ENCODE peak calls at places on chromosomes 1 and 21, in eight cellular contexts. E, X, M, V, H, L, B and Z are unnamed samples.

GRCh38 chr21:31444061-31444460 is 100.0 kb upstream of the TIAM1 start:
- DNase-seq in E (no peak), X (no peak), M (no peak), V (no peak), H (no peak), L (no peak), B (no peak), Z (peak)

GRCh38 chr1:184033711-184034167 is 3.8 kb downstream of the COLGALT2 start:
- DNase-seq in E (no peak), X (no peak), M (peak), V (no peak), H (no peak), L (no peak), B (no peak), Z (peak)

GRCh38 chr1:226404904-226405222 is 3.0 kb downstream of the PARP1 start:
- DNase-seq in E (no peak), X (no peak), M (no peak), V (peak), H (no peak), L (no peak), B (no peak), Z (no peak)

GRCh38 chr21:17730782-17731181 is 88.4 kb downstream of the C21orf91 start:
- DNase-seq in E (no peak), X (no peak), M (no peak), V (no peak), H (no peak), L (no peak), B (no peak), Z (no peak)

GRCh38 chr1:156104065-156104810 is 10.3 kb upstream of the LMNA start:
- DNase-seq in E (peak), X (peak), M (peak), V (peak), H (peak), L (peak), B (peak), Z (peak)

GRCh38 chr1:30880631-30881155 is 27.9 kb downstream of the SDC3 start:
- DNase-seq in E (no peak), X (no peak), M (no peak), V (no peak), H (no peak), L (no peak), B (no peak), Z (no peak)

GRCh38 chr1:56389813-56390539 is 189.4 kb downstream of the PLPP3 start:
- DNase-seq in E (no peak), X (no peak), M (no peak), V (peak), H (no peak), L (no peak), B (no peak), Z (no peak)

GRCh38 chr1:19046972-19047371 is 90.5 kb upstream of the IFFO2 start:
- DNase-seq in E (no peak), X (no peak), M (no peak), V (no peak), H (no peak), L (no peak), B (no peak), Z (no peak)

GRCh38 chr1:84367219-84367618 is 31.1 kb upstream of the DNASE2B start:
- DNase-seq in E (no peak), X (no peak), M (no peak), V (no peak), H (no peak), L (no peak), B (no peak), Z (no peak)

GRCh38 chr1:66256629-66257575 is 277.1 kb upstream of the SGIP1 start:
- DNase-seq in E (no peak), X (no peak), M (peak), V (no peak), H (no peak), L (no peak), B (no peak), Z (peak)